ENCODE peak calls at places on chromosomes 12 and 14, in nine cellular contexts. U is adipocyte; R is GM23248; O is right cardiac atrium; Z is Jurkat, Clone E6-1; L is heart left ventricle; J is fibroblast of pulmonary artery; X is BE2C; N is iPS DF 6.9. V is an unnamed sample.

GRCh38 chr14:94542111-94542810 is 19.0 kb upstream of the SERPINA4 start:
- DNase-seq in U (peak), R (peak), O (no peak), Z (no peak), L (no peak), J (peak), X (no peak), N (no peak), V (peak)

GRCh38 chr14:54776361-54777001 is 126.1 kb downstream of the GCH1 start:
- DNase-seq in U (peak), R (peak), O (peak), Z (no peak), L (peak), J (peak), X (peak), N (no peak), V (no peak)

GRCh38 chr12:27869567-27869966 is 89.5 kb upstream of the MANSC4 start:
- DNase-seq in U (no peak), R (peak), O (peak), Z (no peak), L (peak), J (peak), X (peak), N (no peak), V (no peak)

GRCh38 chr14:34120185-34120977 is 169.5 kb upstream of the EGLN3 start:
- DNase-seq in U (no peak), R (no peak), O (no peak), Z (no peak), L (no peak), J (no peak), X (no peak), N (no peak), V (no peak)

GRCh38 chr14:75220097-75220496 is 43.7 kb upstream of the TMED10 start:
- DNase-seq in U (no peak), R (no peak), O (no peak), Z (no peak), L (no peak), J (no peak), X (no peak), N (no peak), V (no peak)

GRCh38 chr12:19547258-19547657 is 108.0 kb downstream of the AEBP2 start:
- DNase-seq in U (peak), R (peak), O (no peak), Z (no peak), L (no peak), J (peak), X (no peak), N (no peak), V (no peak)

GRCh38 chr12:114628199-114628598 is 55.8 kb downstream of the TBX3 start:
- DNase-seq in U (no peak), R (no peak), O (no peak), Z (no peak), L (no peak), J (no peak), X (no peak), N (no peak), V (no peak)

GRCh38 chr12:19489168-19489567 is 49.9 kb downstream of the AEBP2 start:
- DNase-seq in U (no peak), R (no peak), O (no peak), Z (no peak), L (no peak), J (no peak), X (no peak), N (no peak), V (no peak)

GRCh38 chr12:92075425-92075891 is 70.2 kb downstream of the BTG1 start:
- DNase-seq in U (peak), R (peak), O (no peak), Z (no peak), L (no peak), J (peak), X (no peak), N (no peak), V (peak)

GRCh38 chr14:93184391-93185332 is at the start of the genes LYSET and MOAP1:
- DNase-seq in U (peak), R (peak), O (peak), Z (peak), L (peak), J (peak), X (peak), N (peak), V (no peak)

GRCh38 chr12:93846936-93847516 is 169.9 kb downstream of the CRADD start:
- DNase-seq in U (no peak), R (no peak), O (no peak), Z (no peak), L (no peak), J (no peak), X (no peak), N (no peak), V (no peak)

GRCh38 chr14:89609701-89610100 is 192.7 kb upstream of the FOXN3 start:
- DNase-seq in U (no peak), R (no peak), O (no peak), Z (no peak), L (no peak), J (no peak), X (no peak), N (no peak), V (no peak)

GRCh38 chr12:53499261-53500118 is at the start of gene MAP3K12:
- DNase-seq in U (peak), R (peak), O (peak), Z (no peak), L (peak), J (peak), X (peak), N (no peak), V (no peak)

GRCh38 chr12:54405573-54405972 is 13.5 kb downstream of the ITGA5 start:
- DNase-seq in U (no peak), R (no peak), O (no peak), Z (no peak), L (no peak), J (no peak), X (no peak), N (no peak), V (no peak)

GRCh38 chr12:23803547-23803946 is 145.9 kb downstream of the SOX5 start:
- DNase-seq in U (no peak), R (no peak), O (no peak), Z (no peak), L (no peak), J (no peak), X (no peak), N (no peak), V (no peak)

GRCh38 chr12:65464930-65465329 is 186.4 kb downstream of the MSRB3 start:
- DNase-seq in U (peak), R (peak), O (no peak), Z (no peak), L (no peak), J (peak), X (no peak), N (no peak), V (peak)

GRCh38 chr14:85566603-85567002 is 36.7 kb downstream of the FLRT2 start:
- DNase-seq in U (peak), R (peak), O (no peak), Z (no peak), L (no peak), J (peak), X (no peak), N (no peak), V (peak)

GRCh38 chr14:62253931-62254330 is 491.7 kb downstream of the SNAPC1 start:
- DNase-seq in U (peak), R (no peak), O (no peak), Z (no peak), L (no peak), J (peak), X (no peak), N (no peak), V (no peak)

GRCh38 chr12:44117368-44117767 is 281.5 kb downstream of the TMEM117 start:
- DNase-seq in U (no peak), R (peak), O (no peak), Z (no peak), L (no peak), J (no peak), X (no peak), N (no peak), V (no peak)

GRCh38 chr12:121718653-121719239 is 6.2 kb downstream of the TMEM120B start:
- DNase-seq in U (no peak), R (no peak), O (no peak), Z (peak), L (no peak), J (no peak), X (peak), N (no peak), V (no peak)

GRCh38 chr12:90074086-90074485 is 365.4 kb upstream of the ATP2B1 start:
- DNase-seq in U (no peak), R (no peak), O (no peak), Z (no peak), L (no peak), J (no peak), X (no peak), N (no peak), V (no peak)

GRCh38 chr12:10701226-10701681 is 21.9 kb downstream of the YBX3 start:
- DNase-seq in U (peak), R (peak), O (no peak), Z (no peak), L (no peak), J (no peak), X (no peak), N (no peak), V (no peak)

GRCh38 chr12:91339106-91339505 is 156.5 kb upstream of the DCN start:
- DNase-seq in U (no peak), R (no peak), O (no peak), Z (no peak), L (no peak), J (no peak), X (no peak), N (no peak), V (no peak)

GRCh38 chr12:76026643-76027063 is 4.9 kb downstream of the PHLDA1 start:
- DNase-seq in U (peak), R (peak), O (no peak), Z (no peak), L (no peak), J (peak), X (no peak), N (no peak), V (no peak)
- H3K4me3 ChIP-seq in U (no peak), R (peak), O (no peak), Z (no peak), L (no peak), J (peak), X (no peak), N (no peak), V (no peak)

GRCh38 chr14:23566112-23566781 is 1.3 kb downstream of the AP1G2 start:
- DNase-seq in U (no peak), R (no peak), O (peak), Z (no peak), L (no peak), J (no peak), X (no peak), N (no peak), V (no peak)
- H3K4me3 ChIP-seq in U (no peak), R (peak), O (no peak), Z (peak), L (peak), J (peak), X (peak), N (no peak), V (no peak)

DNA sequence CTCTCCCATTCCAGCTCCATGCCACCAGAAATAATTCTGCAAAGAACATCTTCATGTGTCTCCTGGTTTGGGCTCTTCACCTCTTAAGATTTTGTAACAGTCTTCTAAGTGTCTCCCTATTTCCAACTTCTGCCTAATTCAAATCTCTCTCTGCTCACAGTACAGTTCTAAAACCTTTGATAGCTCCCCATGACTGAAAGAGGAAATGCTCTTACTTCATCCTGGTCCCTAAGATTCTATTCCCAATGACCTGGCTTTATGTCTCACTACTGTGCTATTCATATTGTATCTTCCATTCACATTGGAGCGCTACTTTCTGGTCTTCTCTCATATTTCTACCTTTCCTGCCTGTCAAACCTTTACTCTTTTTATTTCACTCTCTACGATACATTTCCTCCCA is 1.6 kb downstream of the AMN1 start:
- DNase-seq in U (no peak), R (no peak), O (no peak), Z (no peak), L (no peak), J (no peak), X (no peak), N (no peak), V (no peak)
- H3K4me3 ChIP-seq in U (no peak), R (no peak), O (no peak), Z (no peak), L (no peak), J (no peak), X (no peak), N (no peak), V (no peak)

GRCh38 chr14:21524575-21525518 is 1.3 kb downstream of the SALL2 start:
- DNase-seq in U (no peak), R (no peak), O (no peak), Z (no peak), L (no peak), J (no peak), X (no peak), N (no peak), V (no peak)
- H3K4me3 ChIP-seq in U (no peak), R (peak), O (peak), Z (peak), L (peak), J (peak), X (peak), N (peak), V (peak)